ENCODE peak calls at places on chromosomes 1 and 21, in six cellular contexts. One of them, this sample, is unnamed.

GRCh38 chr1:89989099-89989498 is 5.8 kb upstream of the ZNF326 start:
- DNase-seq in NCI-H1105: no peak
- DNase-seq in brain microvascular endothelial cell: no peak
- DNase-seq in Panc1: no peak
- DNase-seq in M059J: no peak
- DNase-seq in transverse colon: no peak
- DNase-seq in this sample: no peak

GRCh38 chr1:203152158-203153034 is 23.2 kb downstream of the MYBPH start:
- DNase-seq in Panc1: no peak
- DNase-seq in brain microvascular endothelial cell: no peak
- DNase-seq in transverse colon: no peak
- DNase-seq in M059J: peak; percentile 89
- DNase-seq in NCI-H1105: no peak
- DNase-seq in this sample: no peak

GRCh38 chr21:39051561-39051949 is 131.7 kb downstream of the PSMG1 start:
- DNase-seq in Panc1: no peak
- DNase-seq in M059J: peak; percentile 84
- DNase-seq in transverse colon: no peak
- DNase-seq in brain microvascular endothelial cell: peak; percentile 37
- DNase-seq in NCI-H1105: no peak
- DNase-seq in this sample: no peak

GRCh38 chr1:17538010-17538409 is 1.5 kb upstream of the ARHGEF10L start:
- DNase-seq in brain microvascular endothelial cell: no peak
- DNase-seq in NCI-H1105: no peak
- DNase-seq in Panc1: no peak
- DNase-seq in transverse colon: no peak
- DNase-seq in M059J: no peak
- DNase-seq in this sample: no peak

GRCh38 chr1:223350361-223350908 is 13.5 kb downstream of the SUSD4 start:
- DNase-seq in brain microvascular endothelial cell: no peak
- DNase-seq in NCI-H1105: no peak
- DNase-seq in transverse colon: no peak
- DNase-seq in M059J: peak; percentile 27
- DNase-seq in Panc1: no peak
- DNase-seq in this sample: no peak

GRCh38 chr1:179079113-179079761 is 2.6 kb upstream of the TOR3A start:
- DNase-seq in brain microvascular endothelial cell: peak; percentile 77
- DNase-seq in transverse colon: peak; percentile 57
- DNase-seq in NCI-H1105: peak; percentile 27
- DNase-seq in Panc1: peak; percentile 47
- DNase-seq in M059J: peak; percentile 79
- DNase-seq in this sample: peak; percentile 72

GRCh38 chr1:178938959-178939317 is 68.1 kb upstream of the ANGPTL1 start:
- DNase-seq in transverse colon: peak; percentile 57
- DNase-seq in M059J: peak; percentile 63
- DNase-seq in Panc1: no peak
- DNase-seq in brain microvascular endothelial cell: no peak
- DNase-seq in NCI-H1105: no peak
- DNase-seq in this sample: peak; percentile 87

GRCh38 chr1:27382950-27383627 is at the start of gene CD164L2:
- DNase-seq in NCI-H1105: no peak
- DNase-seq in brain microvascular endothelial cell: no peak
- DNase-seq in transverse colon: peak; percentile 85
- DNase-seq in Panc1: no peak
- DNase-seq in M059J: no peak
- DNase-seq in this sample: no peak

GRCh38 chr1:53689223-53689622 is 49.7 kb downstream of the GLIS1 start:
- DNase-seq in Panc1: no peak
- DNase-seq in NCI-H1105: no peak
- DNase-seq in M059J: no peak
- DNase-seq in transverse colon: no peak
- DNase-seq in brain microvascular endothelial cell: no peak
- DNase-seq in this sample: no peak

GRCh38 chr21:19853061-19853460 is 1145.1 kb upstream of the NCAM2 start:
- DNase-seq in transverse colon: no peak
- DNase-seq in Panc1: no peak
- DNase-seq in brain microvascular endothelial cell: no peak
- DNase-seq in M059J: no peak
- DNase-seq in NCI-H1105: no peak
- DNase-seq in this sample: no peak

GRCh38 chr1:86155807-86156561 is 588 bp downstream of the COL24A1 start:
- DNase-seq in M059J: peak; percentile 72
- DNase-seq in NCI-H1105: peak; percentile 30
- DNase-seq in Panc1: no peak
- DNase-seq in transverse colon: peak; percentile 18
- DNase-seq in brain microvascular endothelial cell: no peak
- DNase-seq in this sample: peak; percentile 56

GRCh38 chr1:94596260-94596659 is 54.7 kb upstream of the F3 start:
- DNase-seq in brain microvascular endothelial cell: no peak
- DNase-seq in transverse colon: no peak
- DNase-seq in M059J: no peak
- DNase-seq in Panc1: no peak
- DNase-seq in NCI-H1105: no peak
- DNase-seq in this sample: no peak

GRCh38 chr1:150674881-150675280 is 22.1 kb downstream of the GOLPH3L start:
- DNase-seq in brain microvascular endothelial cell: no peak
- DNase-seq in NCI-H1105: no peak
- DNase-seq in M059J: no peak
- DNase-seq in Panc1: no peak
- DNase-seq in transverse colon: no peak
- DNase-seq in this sample: no peak

GRCh38 chr1:11245904-11246726 is 16.2 kb downstream of the MTOR start:
- DNase-seq in brain microvascular endothelial cell: no peak
- DNase-seq in transverse colon: no peak
- DNase-seq in M059J: no peak
- DNase-seq in NCI-H1105: no peak
- DNase-seq in Panc1: no peak
- DNase-seq in this sample: no peak

GRCh38 chr1:160541622-160542302 is 18.7 kb upstream of the SLAMF6 start:
- DNase-seq in M059J: peak; percentile 2
- DNase-seq in NCI-H1105: no peak
- DNase-seq in brain microvascular endothelial cell: no peak
- DNase-seq in Panc1: no peak
- DNase-seq in transverse colon: no peak
- DNase-seq in this sample: no peak

GRCh38 chr1:28086651-28087050 is 1.8 kb downstream of the EYA3 start:
- DNase-seq in transverse colon: no peak
- DNase-seq in M059J: no peak
- DNase-seq in Panc1: no peak
- DNase-seq in brain microvascular endothelial cell: no peak
- DNase-seq in NCI-H1105: no peak
- DNase-seq in this sample: no peak

GRCh38 chr1:44246806-44247205 is 33.5 kb downstream of the DMAP1 start:
- DNase-seq in transverse colon: no peak
- DNase-seq in Panc1: no peak
- DNase-seq in brain microvascular endothelial cell: no peak
- DNase-seq in M059J: no peak
- DNase-seq in NCI-H1105: no peak
- DNase-seq in this sample: no peak

GRCh38 chr1:22711071-22711470 is 432 bp downstream of the EPHB2 start:
- DNase-seq in NCI-H1105: peak; percentile 14
- DNase-seq in transverse colon: no peak
- DNase-seq in Panc1: no peak
- DNase-seq in M059J: no peak
- DNase-seq in brain microvascular endothelial cell: no peak
- DNase-seq in this sample: no peak

GRCh38 chr1:43952731-43953350 is 6.1 kb downstream of the IPO13 start:
- DNase-seq in Panc1: no peak
- DNase-seq in NCI-H1105: peak; percentile 97
- DNase-seq in transverse colon: no peak
- DNase-seq in M059J: no peak
- DNase-seq in brain microvascular endothelial cell: no peak
- DNase-seq in this sample: no peak

GRCh38 chr1:40315795-40316594 is 1.1 kb downstream of the COL9A2 start:
- DNase-seq in brain microvascular endothelial cell: no peak
- DNase-seq in transverse colon: peak; percentile 34
- DNase-seq in M059J: peak; percentile 64
- DNase-seq in Panc1: no peak
- DNase-seq in NCI-H1105: peak; percentile 28
- DNase-seq in this sample: no peak

GRCh38 chr1:1001631-1002300 is 1.9 kb upstream of the HES4 start:
- DNase-seq in Panc1: no peak
- DNase-seq in brain microvascular endothelial cell: no peak
- DNase-seq in M059J: peak; percentile 84
- DNase-seq in NCI-H1105: peak; percentile 36
- DNase-seq in transverse colon: peak; percentile 86
- DNase-seq in this sample: no peak

GRCh38 chr21:45507523-45507875 is 34.7 kb downstream of the SLC19A1 start:
- DNase-seq in transverse colon: no peak
- DNase-seq in brain microvascular endothelial cell: no peak
- DNase-seq in Panc1: no peak
- DNase-seq in M059J: no peak
- DNase-seq in NCI-H1105: no peak
- DNase-seq in this sample: no peak

GRCh38 chr1:39877231-39877778 is 6.0 kb downstream of the TRIT1 start:
- DNase-seq in brain microvascular endothelial cell: no peak
- DNase-seq in transverse colon: no peak
- DNase-seq in M059J: no peak
- DNase-seq in NCI-H1105: no peak
- DNase-seq in Panc1: no peak
- DNase-seq in this sample: no peak

GRCh38 chr1:84780000-84780716 is 89.9 kb upstream of the SSX2IP start:
- DNase-seq in Panc1: no peak
- DNase-seq in NCI-H1105: no peak
- DNase-seq in M059J: peak; percentile 97
- DNase-seq in brain microvascular endothelial cell: no peak
- DNase-seq in transverse colon: no peak
- DNase-seq in this sample: no peak

GRCh38 chr1:83512371-83513004 is 486.4 kb downstream of the TTLL7 start:
- DNase-seq in NCI-H1105: peak; percentile 90
- DNase-seq in M059J: peak; percentile 47
- DNase-seq in Panc1: no peak
- DNase-seq in transverse colon: no peak
- DNase-seq in brain microvascular endothelial cell: no peak
- DNase-seq in this sample: no peak

GRCh38 chr1:15948600-15949452 is 27.1 kb downstream of the ZBTB17 start:
- DNase-seq in NCI-H1105: no peak
- DNase-seq in brain microvascular endothelial cell: peak; percentile 95
- DNase-seq in M059J: peak; percentile 97
- DNase-seq in transverse colon: peak; percentile 60
- DNase-seq in Panc1: no peak
- DNase-seq in this sample: peak; percentile 95

GRCh38 chr1:204495078-204495753 is 611 bp upstream of the PIK3C2B start:
- DNase-seq in transverse colon: no peak
- DNase-seq in M059J: no peak
- DNase-seq in Panc1: no peak
- DNase-seq in NCI-H1105: no peak
- DNase-seq in brain microvascular endothelial cell: no peak
- DNase-seq in this sample: no peak

GRCh38 chr1:232211149-232211548 is 418.8 kb downstream of the SIPA1L2 start:
- DNase-seq in M059J: no peak
- DNase-seq in NCI-H1105: no peak
- DNase-seq in transverse colon: no peak
- DNase-seq in Panc1: no peak
- DNase-seq in brain microvascular endothelial cell: no peak
- DNase-seq in this sample: no peak

GRCh38 chr1:98110674-98111073 is 189.8 kb upstream of the DPYD start:
- DNase-seq in Panc1: no peak
- DNase-seq in brain microvascular endothelial cell: no peak
- DNase-seq in M059J: peak; percentile 95
- DNase-seq in transverse colon: no peak
- DNase-seq in NCI-H1105: no peak
- DNase-seq in this sample: no peak

GRCh38 chr1:206685256-206685748 is 597 bp downstream of the MAPKAPK2 start:
- DNase-seq in brain microvascular endothelial cell: peak; percentile 36
- DNase-seq in NCI-H1105: peak; percentile 22
- DNase-seq in M059J: peak; percentile 48
- DNase-seq in transverse colon: no peak
- DNase-seq in Panc1: no peak
- DNase-seq in this sample: no peak

GRCh38 chr1:25609921-25610320 is 6.7 kb upstream of the MAN1C1 start:
- DNase-seq in M059J: no peak
- DNase-seq in transverse colon: no peak
- DNase-seq in NCI-H1105: no peak
- DNase-seq in brain microvascular endothelial cell: no peak
- DNase-seq in Panc1: no peak
- DNase-seq in this sample: no peak

GRCh38 chr1:9322845-9323244 is 30.2 kb downstream of the SPSB1 start:
- DNase-seq in brain microvascular endothelial cell: no peak
- DNase-seq in Panc1: no peak
- DNase-seq in M059J: no peak
- DNase-seq in transverse colon: no peak
- DNase-seq in NCI-H1105: no peak
- DNase-seq in this sample: no peak

GRCh38 chr21:46116189-46116845 is 18.4 kb downstream of the COL6A2 start:
- DNase-seq in transverse colon: no peak
- DNase-seq in M059J: no peak
- DNase-seq in NCI-H1105: no peak
- DNase-seq in brain microvascular endothelial cell: no peak
- DNase-seq in Panc1: no peak
- DNase-seq in this sample: peak; percentile 50

GRCh38 chr1:8905582-8906191 is 27.2 kb upstream of the ENO1 start:
- DNase-seq in Panc1: no peak
- DNase-seq in brain microvascular endothelial cell: no peak
- DNase-seq in transverse colon: no peak
- DNase-seq in M059J: peak; percentile 53
- DNase-seq in NCI-H1105: no peak
- DNase-seq in this sample: no peak

GRCh38 chr1:22074803-22075202 is 22.3 kb downstream of the CDC42 start:
- DNase-seq in Panc1: no peak
- DNase-seq in M059J: no peak
- DNase-seq in transverse colon: no peak
- DNase-seq in NCI-H1105: no peak
- DNase-seq in brain microvascular endothelial cell: no peak
- DNase-seq in this sample: no peak

GRCh38 chr1:172764378-172764777 is 105.5 kb downstream of the FASLG start:
- DNase-seq in brain microvascular endothelial cell: no peak
- DNase-seq in Panc1: no peak
- DNase-seq in transverse colon: no peak
- DNase-seq in NCI-H1105: no peak
- DNase-seq in M059J: no peak
- DNase-seq in this sample: no peak

GRCh38 chr1:23101891-23102688 is 66.6 kb downstream of the LUZP1 start:
- DNase-seq in Panc1: peak; percentile 57
- DNase-seq in transverse colon: no peak
- DNase-seq in M059J: peak; percentile 63
- DNase-seq in brain microvascular endothelial cell: no peak
- DNase-seq in NCI-H1105: no peak
- DNase-seq in this sample: no peak

GRCh38 chr1:197103295-197103694 is 36.2 kb upstream of the F13B start:
- DNase-seq in brain microvascular endothelial cell: peak; percentile 17
- DNase-seq in transverse colon: no peak
- DNase-seq in NCI-H1105: no peak
- DNase-seq in Panc1: no peak
- DNase-seq in M059J: no peak
- DNase-seq in this sample: no peak

GRCh38 chr1:152758636-152759035 is 811 bp downstream of the KPRP start:
- DNase-seq in transverse colon: no peak
- DNase-seq in brain microvascular endothelial cell: no peak
- DNase-seq in M059J: no peak
- DNase-seq in NCI-H1105: no peak
- DNase-seq in Panc1: no peak
- DNase-seq in this sample: no peak

This sample was measured in right atrium auricular region.